ENCODE peak calls at places on chromosome 18, in six cellular contexts. K, M, N, P, F and E are unnamed samples.

GRCh38 chr18:811192-812122 is 585 bp downstream of the YES1 start:
- DNase-seq in K (no peak), M (no peak), N (no peak), P (no peak), F (no peak), E (no peak)

GRCh38 chr18:36427369-36427768 is 129.9 kb downstream of the FHOD3 start:
- DNase-seq in K (no peak), M (no peak), N (no peak), P (no peak), F (no peak), E (no peak)

GRCh38 chr18:34224423-34225217 is at the start of gene NOL4:
- DNase-seq in K (no peak), M (no peak), N (no peak), P (peak), F (peak), E (no peak)

GRCh38 chr18:9824474-9824832 is 61.3 kb upstream of the TXNDC2 start:
- DNase-seq in K (no peak), M (no peak), N (no peak), P (no peak), F (no peak), E (no peak)

GRCh38 chr18:63236990-63237389 is 82.6 kb downstream of the BCL2 start:
- DNase-seq in K (no peak), M (no peak), N (no peak), P (no peak), F (no peak), E (no peak)

GRCh38 chr18:41096504-41096903 is 858.5 kb upstream of the PIK3C3 start:
- DNase-seq in K (no peak), M (no peak), N (no peak), P (no peak), F (no peak), E (no peak)

GRCh38 chr18:62992877-62993365 is 277.6 kb downstream of the PHLPP1 start:
- DNase-seq in K (no peak), M (no peak), N (no peak), P (no peak), F (no peak), E (no peak)

GRCh38 chr18:33231474-33232317 is 208.8 kb downstream of the CCDC178 start:
- DNase-seq in K (peak), M (peak), N (peak), P (peak), F (peak), E (no peak)

GRCh38 chr18:9683418-9684396 is 24.4 kb upstream of the RAB31 start:
- DNase-seq in K (no peak), M (no peak), N (peak), P (peak), F (no peak), E (no peak)

GRCh38 chr18:25535495-25535894 is 183.5 kb upstream of the ZNF521 start:
- DNase-seq in K (no peak), M (no peak), N (no peak), P (no peak), F (no peak), E (no peak)

GRCh38 chr18:42176599-42176998 is 221.6 kb downstream of the PIK3C3 start:
- DNase-seq in K (no peak), M (no peak), N (no peak), P (no peak), F (no peak), E (no peak)

GRCh38 chr18:22538463-22538862 is 120.7 kb upstream of the CTAGE1 start:
- DNase-seq in K (no peak), M (no peak), N (no peak), P (no peak), F (no peak), E (no peak)

DNA sequence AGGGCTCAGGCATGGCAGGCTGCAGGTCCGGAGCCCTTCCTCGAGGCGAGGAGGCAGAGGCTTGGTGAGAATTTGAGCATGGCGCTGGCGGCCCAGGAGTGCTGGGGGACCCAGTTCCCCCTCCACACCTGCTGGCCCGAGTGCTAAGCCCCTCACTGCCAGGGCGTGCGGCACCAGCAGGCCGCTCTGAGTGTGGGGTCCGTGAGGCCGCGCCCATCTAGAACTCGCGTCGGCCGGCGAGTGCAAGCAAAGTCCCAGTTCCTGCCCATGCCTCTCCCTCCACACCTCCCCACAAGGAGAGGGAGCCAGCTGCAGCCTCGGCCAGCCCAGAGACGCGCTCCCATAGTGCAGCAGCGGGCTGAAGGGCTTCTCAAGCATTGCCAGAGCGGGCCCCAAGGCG is 233.0 kb downstream of the PIEZO2 start:
- DNase-seq in K (no peak), M (no peak), N (no peak), P (no peak), F (no peak), E (no peak)
- TF ChIP-seq TAF1 in K (no peak), M (no peak), N (no peak), P (no peak), F (no peak), E (no peak)

DNA sequence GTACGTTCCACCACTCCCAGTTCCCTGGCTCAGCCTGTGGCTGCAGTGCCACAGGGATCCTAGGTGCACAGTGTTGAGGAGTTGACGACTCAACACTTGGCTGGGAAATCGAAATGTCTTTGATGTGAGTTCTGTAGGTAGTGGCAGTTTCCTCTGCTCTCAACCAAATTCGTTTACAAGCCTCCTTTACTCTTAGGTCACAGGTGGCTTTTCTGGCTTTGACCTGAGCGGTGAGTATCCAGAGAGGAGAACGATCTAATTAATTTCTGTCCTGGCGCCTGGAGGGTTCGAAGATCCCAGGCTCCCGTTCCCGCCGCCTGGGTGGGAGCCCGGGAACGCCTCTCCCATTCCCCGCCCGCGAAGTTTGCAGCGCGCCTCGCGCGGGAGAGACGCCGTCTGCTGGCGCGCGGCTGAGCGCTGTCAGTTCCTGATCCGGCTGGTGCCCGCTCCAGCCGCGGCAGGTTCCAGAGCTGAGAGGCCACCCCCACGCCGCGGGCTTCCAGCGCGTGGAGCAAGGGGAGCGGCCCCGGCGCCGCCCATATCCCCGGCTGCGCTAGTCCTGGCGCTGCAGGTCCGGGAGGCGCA is at the start of gene LAMA3:
- DNase-seq in K (no peak), M (no peak), N (no peak), P (no peak), F (no peak), E (no peak)
- TF ChIP-seq POLR2AphosphoS5 in K (no peak), M (no peak), N (no peak), P (no peak), F (no peak), E (no peak)

GRCh38 chr18:59301974-59302373 is 16.5 kb downstream of the CPLX4 start:
- DNase-seq in K (no peak), M (no peak), N (no peak), P (no peak), F (no peak), E (no peak)
- TF ChIP-seq POLR2A in K (no peak), M (no peak), N (no peak), P (no peak), F (no peak), E (no peak)

DNA sequence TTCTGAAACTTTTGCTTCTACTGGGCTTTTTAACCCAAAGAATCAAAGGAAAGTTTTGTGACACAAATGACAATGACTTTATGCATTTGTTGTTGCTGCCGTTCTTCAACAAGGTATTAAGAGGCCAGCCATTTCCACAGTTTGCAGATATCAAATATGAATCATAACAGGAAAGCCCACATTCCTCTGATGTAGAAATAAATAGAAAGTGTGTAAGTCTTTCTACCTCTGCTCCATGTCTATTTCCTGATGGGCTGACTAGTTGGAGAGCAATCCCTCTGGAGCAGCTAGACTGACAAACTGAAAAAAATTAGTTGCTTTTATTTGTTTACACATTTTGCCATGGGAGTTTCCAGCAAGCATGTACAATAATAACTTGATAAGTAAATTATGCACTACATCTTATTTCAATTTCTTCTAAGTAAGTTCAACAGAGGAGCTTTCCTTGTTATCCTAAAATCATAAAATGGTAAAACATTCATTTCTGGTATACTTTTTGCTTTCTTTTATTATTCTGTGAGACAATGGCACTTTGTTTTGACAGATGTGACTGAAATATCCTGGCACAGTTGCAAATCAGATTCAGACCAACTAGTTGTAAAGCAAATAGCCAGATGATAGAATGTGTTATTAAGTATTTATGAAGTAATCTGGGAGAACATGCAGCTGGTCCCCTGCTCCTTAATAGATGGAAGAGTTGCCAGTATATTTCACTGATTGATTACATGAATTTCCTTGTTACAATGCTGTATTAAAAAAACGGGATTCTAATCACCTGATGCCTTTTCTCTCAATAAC is 266.7 kb downstream of the METTL4 start:
- DNase-seq in K (no peak), M (no peak), N (no peak), P (no peak), F (no peak), E (no peak)
- TF ChIP-seq TAF1 in K (no peak), M (no peak), N (no peak), P (no peak), F (no peak), E (no peak)

GRCh38 chr18:6352275-6352674 is 62.4 kb downstream of the L3MBTL4 start:
- DNase-seq in K (no peak), M (no peak), N (no peak), P (no peak), F (no peak), E (no peak)
- TF ChIP-seq POLR2AphosphoS5 in K (no peak), M (no peak), N (no peak), P (no peak), F (no peak), E (no peak)

DNA sequence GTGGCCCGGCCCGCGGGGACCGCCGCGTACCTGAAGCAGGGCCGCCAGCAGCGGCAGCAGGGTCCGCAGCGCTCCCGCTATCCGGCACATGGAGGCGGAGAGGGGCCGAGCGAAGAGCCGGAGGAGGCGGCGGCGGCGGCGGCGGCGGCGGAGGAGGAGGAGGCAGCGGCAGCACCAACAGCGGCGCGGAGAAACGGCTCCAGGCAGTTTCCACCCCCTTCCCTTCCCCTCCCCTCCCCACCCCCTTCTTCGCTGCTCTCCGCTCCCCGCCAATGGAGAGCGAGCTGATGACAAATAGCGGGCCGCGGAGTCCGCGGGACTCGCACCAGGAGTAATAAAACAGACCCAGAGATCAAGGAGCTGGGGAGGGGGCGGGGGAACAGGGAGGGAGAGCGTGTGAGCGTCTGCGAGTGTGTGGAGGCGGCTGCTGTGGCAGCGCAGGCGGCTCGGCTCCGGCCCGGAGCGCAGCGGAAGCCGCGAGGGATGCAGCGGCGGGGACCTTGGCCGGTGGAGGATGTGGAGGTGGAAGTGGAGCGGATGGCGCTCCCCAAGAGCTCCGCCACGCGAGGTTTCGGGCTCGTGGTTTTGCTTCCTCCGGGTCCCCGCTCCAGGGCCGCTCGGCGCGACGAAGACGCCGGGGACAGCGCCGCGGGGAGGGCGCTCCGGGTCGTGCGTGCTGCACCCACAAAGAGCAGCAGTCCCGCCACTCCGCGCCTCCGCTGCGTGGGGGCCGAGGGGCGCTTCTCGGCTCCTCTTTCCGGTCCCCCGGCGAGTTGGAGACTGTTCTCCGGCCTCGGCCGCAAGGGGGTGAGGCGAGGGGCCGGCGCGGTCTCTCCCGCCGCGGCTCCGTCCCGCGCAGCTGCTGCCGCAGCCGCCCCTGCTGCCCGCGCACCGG is at the start of gene CDH2:
- DNase-seq in K (no peak), M (peak), N (no peak), P (peak), F (peak), E (peak)
- TF ChIP-seq POLR2A in K (peak), M (no peak), N (no peak), P (peak), F (no peak), E (no peak)